ENCODE peak calls at places on chromosomes 5 and 9, in five cellular contexts. One of them, this sample, is unnamed.

GRCh38 chr5:179699640-179700298 is 1.0 kb downstream of the CANX start:
- DNase-seq in stimulated activated CD4-positive, alpha-beta T cell treated with anti-CD3 and anti-CD28 coated beads, Interleukin-15, amount 100 ng/mL, for 24 hours: peak; percentile 60
- DNase-seq in prostate gland: no peak
- DNase-seq in anterior cingulate cortex: no peak
- DNase-seq in naive thymus-derived CD4-positive, alpha-beta T cell: peak; percentile 50
- DNase-seq in this sample: no peak

GRCh38 chr5:84287964-84288363 is 96.7 kb downstream of the EDIL3 start:
- DNase-seq in naive thymus-derived CD4-positive, alpha-beta T cell: no peak
- DNase-seq in stimulated activated CD4-positive, alpha-beta T cell treated with anti-CD3 and anti-CD28 coated beads, Interleukin-15, amount 100 ng/mL, for 24 hours: no peak
- DNase-seq in prostate gland: no peak
- DNase-seq in anterior cingulate cortex: no peak
- DNase-seq in this sample: peak; percentile 74

GRCh38 chr5:1494780-1495524 is 28.8 kb downstream of the LPCAT1 start:
- DNase-seq in anterior cingulate cortex: no peak
- DNase-seq in stimulated activated CD4-positive, alpha-beta T cell treated with anti-CD3 and anti-CD28 coated beads, Interleukin-15, amount 100 ng/mL, for 24 hours: no peak
- DNase-seq in naive thymus-derived CD4-positive, alpha-beta T cell: no peak
- DNase-seq in prostate gland: no peak
- DNase-seq in this sample: no peak

GRCh38 chr5:178114325-178115135 is 1.2 kb downstream of the N4BP3 start:
- DNase-seq in prostate gland: no peak
- DNase-seq in naive thymus-derived CD4-positive, alpha-beta T cell: no peak
- DNase-seq in anterior cingulate cortex: no peak
- DNase-seq in stimulated activated CD4-positive, alpha-beta T cell treated with anti-CD3 and anti-CD28 coated beads, Interleukin-15, amount 100 ng/mL, for 24 hours: peak; percentile 49
- DNase-seq in this sample: peak; percentile 77

GRCh38 chr9:106733828-106734227 is 129.1 kb upstream of the ZNF462 start:
- DNase-seq in naive thymus-derived CD4-positive, alpha-beta T cell: no peak
- DNase-seq in anterior cingulate cortex: no peak
- DNase-seq in prostate gland: no peak
- DNase-seq in stimulated activated CD4-positive, alpha-beta T cell treated with anti-CD3 and anti-CD28 coated beads, Interleukin-15, amount 100 ng/mL, for 24 hours: no peak
- DNase-seq in this sample: no peak

GRCh38 chr5:1135696-1136525 is 24.0 kb upstream of the SLC12A7 start:
- DNase-seq in prostate gland: no peak
- DNase-seq in naive thymus-derived CD4-positive, alpha-beta T cell: no peak
- DNase-seq in anterior cingulate cortex: no peak
- DNase-seq in stimulated activated CD4-positive, alpha-beta T cell treated with anti-CD3 and anti-CD28 coated beads, Interleukin-15, amount 100 ng/mL, for 24 hours: no peak
- DNase-seq in this sample: no peak

GRCh38 chr5:84036842-84037241 is 316.2 kb upstream of the HAPLN1 start:
- DNase-seq in prostate gland: no peak
- DNase-seq in stimulated activated CD4-positive, alpha-beta T cell treated with anti-CD3 and anti-CD28 coated beads, Interleukin-15, amount 100 ng/mL, for 24 hours: no peak
- DNase-seq in naive thymus-derived CD4-positive, alpha-beta T cell: no peak
- DNase-seq in anterior cingulate cortex: no peak
- DNase-seq in this sample: no peak

GRCh38 chr9:133658442-133659431 is 22.6 kb downstream of the DBH start:
- DNase-seq in prostate gland: peak; percentile 21
- DNase-seq in anterior cingulate cortex: no peak
- DNase-seq in naive thymus-derived CD4-positive, alpha-beta T cell: no peak
- DNase-seq in stimulated activated CD4-positive, alpha-beta T cell treated with anti-CD3 and anti-CD28 coated beads, Interleukin-15, amount 100 ng/mL, for 24 hours: peak; percentile 59
- DNase-seq in this sample: peak; percentile 83

GRCh38 chr9:21030389-21031035 is 928 bp downstream of the HACD4 start:
- DNase-seq in naive thymus-derived CD4-positive, alpha-beta T cell: peak; percentile 28
- DNase-seq in stimulated activated CD4-positive, alpha-beta T cell treated with anti-CD3 and anti-CD28 coated beads, Interleukin-15, amount 100 ng/mL, for 24 hours: no peak
- DNase-seq in anterior cingulate cortex: no peak
- DNase-seq in prostate gland: no peak
- DNase-seq in this sample: no peak

GRCh38 chr9:74498616-74499095 is 1.5 kb downstream of the RORB start:
- DNase-seq in prostate gland: no peak
- DNase-seq in stimulated activated CD4-positive, alpha-beta T cell treated with anti-CD3 and anti-CD28 coated beads, Interleukin-15, amount 100 ng/mL, for 24 hours: no peak
- DNase-seq in anterior cingulate cortex: no peak
- DNase-seq in naive thymus-derived CD4-positive, alpha-beta T cell: no peak
- DNase-seq in this sample: peak; percentile 61

GRCh38 chr5:16618138-16618897 is 1.5 kb upstream of the RETREG1 start:
- DNase-seq in stimulated activated CD4-positive, alpha-beta T cell treated with anti-CD3 and anti-CD28 coated beads, Interleukin-15, amount 100 ng/mL, for 24 hours: no peak
- DNase-seq in prostate gland: no peak
- DNase-seq in naive thymus-derived CD4-positive, alpha-beta T cell: no peak
- DNase-seq in anterior cingulate cortex: no peak
- DNase-seq in this sample: no peak

GRCh38 chr5:149452665-149453617 is 73.8 kb upstream of the IL17B start:
- DNase-seq in anterior cingulate cortex: no peak
- DNase-seq in naive thymus-derived CD4-positive, alpha-beta T cell: no peak
- DNase-seq in stimulated activated CD4-positive, alpha-beta T cell treated with anti-CD3 and anti-CD28 coated beads, Interleukin-15, amount 100 ng/mL, for 24 hours: no peak
- DNase-seq in prostate gland: no peak
- DNase-seq in this sample: peak; percentile 98

GRCh38 chr9:37410969-37411785 is 11.3 kb upstream of the GRHPR start:
- DNase-seq in prostate gland: no peak
- DNase-seq in anterior cingulate cortex: no peak
- DNase-seq in stimulated activated CD4-positive, alpha-beta T cell treated with anti-CD3 and anti-CD28 coated beads, Interleukin-15, amount 100 ng/mL, for 24 hours: peak; percentile 49
- DNase-seq in naive thymus-derived CD4-positive, alpha-beta T cell: peak; percentile 29
- DNase-seq in this sample: no peak

GRCh38 chr9:108180511-108180910 is 675.3 kb downstream of the ACTL7B start:
- DNase-seq in stimulated activated CD4-positive, alpha-beta T cell treated with anti-CD3 and anti-CD28 coated beads, Interleukin-15, amount 100 ng/mL, for 24 hours: no peak
- DNase-seq in prostate gland: peak; percentile 56
- DNase-seq in naive thymus-derived CD4-positive, alpha-beta T cell: no peak
- DNase-seq in anterior cingulate cortex: no peak
- DNase-seq in this sample: no peak

GRCh38 chr9:129415954-129416651 is 204.8 kb downstream of the C9orf50 start:
- DNase-seq in anterior cingulate cortex: no peak
- DNase-seq in prostate gland: no peak
- DNase-seq in stimulated activated CD4-positive, alpha-beta T cell treated with anti-CD3 and anti-CD28 coated beads, Interleukin-15, amount 100 ng/mL, for 24 hours: no peak
- DNase-seq in naive thymus-derived CD4-positive, alpha-beta T cell: no peak
- DNase-seq in this sample: no peak

GRCh38 chr5:101455048-101455447 is 552.0 kb upstream of the ST8SIA4 start:
- DNase-seq in naive thymus-derived CD4-positive, alpha-beta T cell: no peak
- DNase-seq in stimulated activated CD4-positive, alpha-beta T cell treated with anti-CD3 and anti-CD28 coated beads, Interleukin-15, amount 100 ng/mL, for 24 hours: no peak
- DNase-seq in prostate gland: no peak
- DNase-seq in anterior cingulate cortex: no peak
- DNase-seq in this sample: no peak

GRCh38 chr5:155053482-155053881 is 39.9 kb downstream of the KIF4B start:
- DNase-seq in naive thymus-derived CD4-positive, alpha-beta T cell: no peak
- DNase-seq in anterior cingulate cortex: no peak
- DNase-seq in prostate gland: no peak
- DNase-seq in stimulated activated CD4-positive, alpha-beta T cell treated with anti-CD3 and anti-CD28 coated beads, Interleukin-15, amount 100 ng/mL, for 24 hours: no peak
- DNase-seq in this sample: peak; percentile 82

GRCh38 chr9:28024616-28025147 is 451.4 kb upstream of the C9orf72 start:
- DNase-seq in naive thymus-derived CD4-positive, alpha-beta T cell: no peak
- DNase-seq in anterior cingulate cortex: no peak
- DNase-seq in prostate gland: no peak
- DNase-seq in stimulated activated CD4-positive, alpha-beta T cell treated with anti-CD3 and anti-CD28 coated beads, Interleukin-15, amount 100 ng/mL, for 24 hours: no peak
- DNase-seq in this sample: no peak

GRCh38 chr5:154516475-154516874 is 38.4 kb upstream of the HAND1 start:
- DNase-seq in prostate gland: no peak
- DNase-seq in anterior cingulate cortex: no peak
- DNase-seq in naive thymus-derived CD4-positive, alpha-beta T cell: no peak
- DNase-seq in stimulated activated CD4-positive, alpha-beta T cell treated with anti-CD3 and anti-CD28 coated beads, Interleukin-15, amount 100 ng/mL, for 24 hours: no peak
- DNase-seq in this sample: peak; percentile 72

GRCh38 chr9:135926402-135927194 is 19.3 kb upstream of the CAMSAP1 start:
- DNase-seq in naive thymus-derived CD4-positive, alpha-beta T cell: peak; percentile 83
- DNase-seq in prostate gland: no peak
- DNase-seq in anterior cingulate cortex: no peak
- DNase-seq in stimulated activated CD4-positive, alpha-beta T cell treated with anti-CD3 and anti-CD28 coated beads, Interleukin-15, amount 100 ng/mL, for 24 hours: peak; percentile 91
- DNase-seq in this sample: peak; percentile 87

GRCh38 chr9:137373611-137373980 is 49.4 kb downstream of the EXD3 start:
- DNase-seq in prostate gland: no peak
- DNase-seq in stimulated activated CD4-positive, alpha-beta T cell treated with anti-CD3 and anti-CD28 coated beads, Interleukin-15, amount 100 ng/mL, for 24 hours: no peak
- DNase-seq in anterior cingulate cortex: no peak
- DNase-seq in naive thymus-derived CD4-positive, alpha-beta T cell: no peak
- DNase-seq in this sample: no peak

GRCh38 chr5:139814191-139814601 is 18.6 kb downstream of the PSD2 start:
- DNase-seq in prostate gland: no peak
- DNase-seq in stimulated activated CD4-positive, alpha-beta T cell treated with anti-CD3 and anti-CD28 coated beads, Interleukin-15, amount 100 ng/mL, for 24 hours: no peak
- DNase-seq in anterior cingulate cortex: no peak
- DNase-seq in naive thymus-derived CD4-positive, alpha-beta T cell: no peak
- DNase-seq in this sample: no peak

GRCh38 chr9:19049872-19050636 is 827 bp downstream of the RRAGA start:
- DNase-seq in anterior cingulate cortex: no peak
- DNase-seq in stimulated activated CD4-positive, alpha-beta T cell treated with anti-CD3 and anti-CD28 coated beads, Interleukin-15, amount 100 ng/mL, for 24 hours: no peak
- DNase-seq in naive thymus-derived CD4-positive, alpha-beta T cell: no peak
- DNase-seq in prostate gland: no peak
- DNase-seq in this sample: no peak

GRCh38 chr9:133534346-133535284 is at the start of gene ADAMTSL2:
- DNase-seq in naive thymus-derived CD4-positive, alpha-beta T cell: no peak
- DNase-seq in stimulated activated CD4-positive, alpha-beta T cell treated with anti-CD3 and anti-CD28 coated beads, Interleukin-15, amount 100 ng/mL, for 24 hours: peak; percentile 52
- DNase-seq in prostate gland: peak; percentile 26
- DNase-seq in anterior cingulate cortex: peak; percentile 64
- DNase-seq in this sample: peak; percentile 88

GRCh38 chr9:3436629-3437028 is 89.2 kb downstream of the RFX3 start:
- DNase-seq in naive thymus-derived CD4-positive, alpha-beta T cell: no peak
- DNase-seq in anterior cingulate cortex: no peak
- DNase-seq in stimulated activated CD4-positive, alpha-beta T cell treated with anti-CD3 and anti-CD28 coated beads, Interleukin-15, amount 100 ng/mL, for 24 hours: no peak
- DNase-seq in prostate gland: no peak
- DNase-seq in this sample: no peak

GRCh38 chr5:135426102-135427082 is 20.8 kb downstream of the DCANP1 start:
- DNase-seq in anterior cingulate cortex: no peak
- DNase-seq in prostate gland: no peak
- DNase-seq in naive thymus-derived CD4-positive, alpha-beta T cell: no peak
- DNase-seq in stimulated activated CD4-positive, alpha-beta T cell treated with anti-CD3 and anti-CD28 coated beads, Interleukin-15, amount 100 ng/mL, for 24 hours: peak; percentile 31
- DNase-seq in this sample: no peak

GRCh38 chr5:134561871-134562296 is 36.4 kb downstream of the JADE2 start:
- DNase-seq in anterior cingulate cortex: no peak
- DNase-seq in prostate gland: no peak
- DNase-seq in stimulated activated CD4-positive, alpha-beta T cell treated with anti-CD3 and anti-CD28 coated beads, Interleukin-15, amount 100 ng/mL, for 24 hours: peak; percentile 28
- DNase-seq in naive thymus-derived CD4-positive, alpha-beta T cell: no peak
- DNase-seq in this sample: peak; percentile 72

GRCh38 chr9:114799441-114799840 is 6.4 kb downstream of the TNFSF15 start:
- DNase-seq in stimulated activated CD4-positive, alpha-beta T cell treated with anti-CD3 and anti-CD28 coated beads, Interleukin-15, amount 100 ng/mL, for 24 hours: no peak
- DNase-seq in prostate gland: no peak
- DNase-seq in anterior cingulate cortex: no peak
- DNase-seq in naive thymus-derived CD4-positive, alpha-beta T cell: no peak
- DNase-seq in this sample: peak; percentile 89

GRCh38 chr9:22274477-22274876 is 172.1 kb upstream of the DMRTA1 start:
- DNase-seq in naive thymus-derived CD4-positive, alpha-beta T cell: no peak
- DNase-seq in stimulated activated CD4-positive, alpha-beta T cell treated with anti-CD3 and anti-CD28 coated beads, Interleukin-15, amount 100 ng/mL, for 24 hours: no peak
- DNase-seq in anterior cingulate cortex: no peak
- DNase-seq in prostate gland: no peak
- DNase-seq in this sample: no peak

GRCh38 chr5:77727190-77727589 is 48.9 kb downstream of the TBCA start:
- DNase-seq in anterior cingulate cortex: no peak
- DNase-seq in stimulated activated CD4-positive, alpha-beta T cell treated with anti-CD3 and anti-CD28 coated beads, Interleukin-15, amount 100 ng/mL, for 24 hours: no peak
- DNase-seq in prostate gland: no peak
- DNase-seq in naive thymus-derived CD4-positive, alpha-beta T cell: no peak
- DNase-seq in this sample: no peak

GRCh38 chr9:72333758-72334157 is 31.2 kb downstream of the ZFAND5 start:
- DNase-seq in prostate gland: no peak
- DNase-seq in stimulated activated CD4-positive, alpha-beta T cell treated with anti-CD3 and anti-CD28 coated beads, Interleukin-15, amount 100 ng/mL, for 24 hours: no peak
- DNase-seq in naive thymus-derived CD4-positive, alpha-beta T cell: no peak
- DNase-seq in anterior cingulate cortex: no peak
- DNase-seq in this sample: no peak

GRCh38 chr9:123542435-123543225 is 186.6 kb downstream of the CRB2 start:
- DNase-seq in stimulated activated CD4-positive, alpha-beta T cell treated with anti-CD3 and anti-CD28 coated beads, Interleukin-15, amount 100 ng/mL, for 24 hours: no peak
- DNase-seq in naive thymus-derived CD4-positive, alpha-beta T cell: no peak
- DNase-seq in anterior cingulate cortex: no peak
- DNase-seq in prostate gland: no peak
- DNase-seq in this sample: no peak

GRCh38 chr9:113783475-113783874 is 92.6 kb upstream of the ZNF618 start:
- DNase-seq in prostate gland: no peak
- DNase-seq in stimulated activated CD4-positive, alpha-beta T cell treated with anti-CD3 and anti-CD28 coated beads, Interleukin-15, amount 100 ng/mL, for 24 hours: no peak
- DNase-seq in naive thymus-derived CD4-positive, alpha-beta T cell: no peak
- DNase-seq in anterior cingulate cortex: no peak
- DNase-seq in this sample: peak; percentile 18

GRCh38 chr5:16271851-16272250 is 92.3 kb upstream of the MARCHF11 start:
- DNase-seq in prostate gland: no peak
- DNase-seq in naive thymus-derived CD4-positive, alpha-beta T cell: no peak
- DNase-seq in stimulated activated CD4-positive, alpha-beta T cell treated with anti-CD3 and anti-CD28 coated beads, Interleukin-15, amount 100 ng/mL, for 24 hours: no peak
- DNase-seq in anterior cingulate cortex: no peak
- DNase-seq in this sample: no peak

GRCh38 chr9:85200726-85201402 is 531.3 kb downstream of the NTRK2 start:
- DNase-seq in anterior cingulate cortex: no peak
- DNase-seq in stimulated activated CD4-positive, alpha-beta T cell treated with anti-CD3 and anti-CD28 coated beads, Interleukin-15, amount 100 ng/mL, for 24 hours: no peak
- DNase-seq in prostate gland: peak; percentile 30
- DNase-seq in naive thymus-derived CD4-positive, alpha-beta T cell: no peak
- DNase-seq in this sample: no peak